ENCODE peak calls at places on chromosomes 11 and 22, in four cellular contexts. N is cardiac muscle cell, F is heart right ventricle, E is NT2/D1. T is an unnamed sample. For H3K4me1, the result is how much of the 10 kb centered on the place peaks cover.

GRCh38 chr11:72798361-72798760 is 4.5 kb upstream of the STARD10 start:
- DNase-seq in N (no peak), F (no peak), E (no peak), T (no peak)

GRCh38 chr11:69931994-69932910 is 113.0 kb upstream of the FGF3 start:
- DNase-seq in N (no peak), F (peak), E (no peak), T (no peak)

GRCh38 chr11:79060081-79060480 is 380.7 kb downstream of the TENM4 start:
- DNase-seq in N (no peak), F (no peak), E (no peak), T (no peak)

GRCh38 chr11:101487775-101488174 is 96.0 kb downstream of the TRPC6 start:
- DNase-seq in N (peak), F (no peak), E (no peak), T (no peak)

GRCh38 chr11:106706355-106706754 is 311.9 kb downstream of the GUCY1A2 start:
- DNase-seq in N (peak), F (no peak), E (no peak), T (no peak)

GRCh38 chr11:68659158-68659921 is 25.0 kb upstream of the GAL start:
- DNase-seq in N (peak), F (peak), E (no peak), T (peak)

GRCh38 chr11:45026835-45027234 is 76.2 kb upstream of the TP53I11 start:
- DNase-seq in N (no peak), F (peak), E (no peak), T (peak)

GRCh38 chr22:22870577-22871398 is 16.8 kb upstream of the IGLL5 start:
- DNase-seq in N (no peak), F (no peak), E (no peak), T (no peak)

GRCh38 chr11:76666408-76666807 is 4.1 kb downstream of the LRRC32 start:
- DNase-seq in N (peak), F (peak), E (no peak), T (no peak)

GRCh38 chr22:23431337-23432072 is 148.6 kb downstream of the IGLL1 start:
- DNase-seq in N (peak), F (no peak), E (no peak), T (no peak)

GRCh38 chr11:3225826-3226750 is 6.1 kb downstream of the MRGPRE start:
- DNase-seq in N (no peak), F (no peak), E (no peak), T (peak)

GRCh38 chr11:115672999-115673411 is 168.8 kb upstream of the CADM1 start:
- DNase-seq in N (peak), F (peak), E (no peak), T (peak)

GRCh38 chr11:133339495-133340140 is 192.7 kb downstream of the OPCML start:
- DNase-seq in N (no peak), F (no peak), E (no peak), T (no peak)

GRCh38 chr11:124769804-124770774 is 8.0 kb upstream of the ESAM start:
- DNase-seq in N (peak), F (no peak), E (no peak), T (no peak)

GRCh38 chr22:34475886-34476285 is 555.6 kb upstream of the LARGE1 start:
- DNase-seq in N (no peak), F (no peak), E (no peak), T (no peak)

GRCh38 chr11:101331411-101331810 is 201.8 kb upstream of the PGR start:
- DNase-seq in N (no peak), F (no peak), E (no peak), T (no peak)

GRCh38 chr22:18023509-18024275 is 669 bp downstream of the MICAL3 start:
- DNase-seq in N (peak), F (peak), E (peak), T (peak)

GRCh38 chr11:58616594-58616993 is 5.9 kb upstream of the CNTF start:
- DNase-seq in N (peak), F (peak), E (no peak), T (peak)

DNA sequence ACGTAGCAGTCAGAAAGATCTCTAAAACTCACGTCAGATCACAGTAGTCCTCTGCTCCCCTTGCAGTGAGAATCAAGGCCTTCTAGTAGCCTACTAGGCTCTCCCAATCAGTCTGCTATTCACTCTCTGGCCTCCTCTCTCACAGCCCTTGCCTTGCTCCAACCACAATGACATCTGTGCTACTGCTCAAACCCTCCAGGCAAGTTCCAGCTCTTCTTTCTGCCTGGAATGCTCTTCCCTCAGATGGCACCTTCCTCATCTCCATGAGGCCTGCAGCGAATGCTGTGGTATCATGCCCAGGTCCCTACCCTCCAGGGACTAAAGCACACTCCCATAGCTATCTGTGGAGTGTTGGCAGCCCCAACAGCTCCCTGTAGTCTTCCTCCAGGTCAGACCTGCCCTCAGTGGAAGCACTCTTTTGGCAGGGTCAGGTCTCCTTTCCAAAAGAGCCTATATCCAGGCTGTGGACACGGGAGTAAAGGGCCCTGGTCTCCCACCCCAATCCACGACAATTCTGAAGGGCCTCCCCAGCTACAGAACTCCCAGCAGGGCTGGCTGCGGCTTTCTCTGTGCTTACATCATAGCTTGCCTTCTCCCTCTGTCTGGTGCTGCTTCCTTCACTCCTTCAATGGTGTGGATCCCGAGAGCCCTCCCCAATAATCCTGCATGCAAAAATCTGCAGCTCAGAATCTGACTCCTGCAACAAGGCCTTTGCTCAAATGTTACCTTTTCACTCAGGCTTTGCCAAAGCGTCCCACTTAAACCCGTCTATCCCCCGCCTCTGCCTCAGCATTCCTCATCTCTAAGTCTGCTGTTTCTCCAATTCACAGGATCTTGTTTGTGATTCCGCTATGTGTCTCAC is 8.9 kb downstream of the HIRA start:
- DNase-seq in N (no peak), F (no peak), E (no peak), T (no peak)
- H3K4me1 ChIP-seq in N (under half), F (under half), E (under half), T (under half)

GRCh38 chr11:114200351-114200750 is 95.8 kb upstream of the NNMT start:
- DNase-seq in N (no peak), F (no peak), E (no peak), T (no peak)

GRCh38 chr11:114202011-114202609 is 94.1 kb upstream of the NNMT start:
- DNase-seq in N (no peak), F (no peak), E (no peak), T (no peak)

GRCh38 chr11:114199051-114199450 is 97.1 kb upstream of the NNMT start:
- DNase-seq in N (no peak), F (no peak), E (no peak), T (no peak)

GRCh38 chr11:114201219-114201618 is 95.0 kb upstream of the NNMT start:
- DNase-seq in N (no peak), F (no peak), E (no peak), T (no peak)

GRCh38 chr11:114200785-114201184 is 95.4 kb upstream of the NNMT start:
- DNase-seq in N (no peak), F (no peak), E (no peak), T (no peak)
- H3K4me1 ChIP-seq in N (under half), F (half or more), E (under half), T (under half)

GRCh38 chr11:86807356-86807755 is 7.0 kb downstream of the PRSS23 start:
- DNase-seq in N (no peak), F (no peak), E (no peak), T (no peak)
- H3K4me1 ChIP-seq in N (under half), F (under half), E (under half), T (under half)

GRCh38 chr22:37750596-37751162 is 53.8 kb downstream of the TRIOBP start:
- DNase-seq in N (no peak), F (no peak), E (no peak), T (no peak)

GRCh38 chr22:37751449-37752188 is 54.8 kb downstream of the TRIOBP start:
- DNase-seq in N (no peak), F (no peak), E (no peak), T (no peak)

GRCh38 chr22:37753746-37754145 is 54.0 kb upstream of the GCAT start:
- DNase-seq in N (no peak), F (no peak), E (no peak), T (no peak)

GRCh38 chr22:37749831-37750595 is 53.2 kb downstream of the TRIOBP start:
- DNase-seq in N (peak), F (no peak), E (no peak), T (peak)

DNA sequence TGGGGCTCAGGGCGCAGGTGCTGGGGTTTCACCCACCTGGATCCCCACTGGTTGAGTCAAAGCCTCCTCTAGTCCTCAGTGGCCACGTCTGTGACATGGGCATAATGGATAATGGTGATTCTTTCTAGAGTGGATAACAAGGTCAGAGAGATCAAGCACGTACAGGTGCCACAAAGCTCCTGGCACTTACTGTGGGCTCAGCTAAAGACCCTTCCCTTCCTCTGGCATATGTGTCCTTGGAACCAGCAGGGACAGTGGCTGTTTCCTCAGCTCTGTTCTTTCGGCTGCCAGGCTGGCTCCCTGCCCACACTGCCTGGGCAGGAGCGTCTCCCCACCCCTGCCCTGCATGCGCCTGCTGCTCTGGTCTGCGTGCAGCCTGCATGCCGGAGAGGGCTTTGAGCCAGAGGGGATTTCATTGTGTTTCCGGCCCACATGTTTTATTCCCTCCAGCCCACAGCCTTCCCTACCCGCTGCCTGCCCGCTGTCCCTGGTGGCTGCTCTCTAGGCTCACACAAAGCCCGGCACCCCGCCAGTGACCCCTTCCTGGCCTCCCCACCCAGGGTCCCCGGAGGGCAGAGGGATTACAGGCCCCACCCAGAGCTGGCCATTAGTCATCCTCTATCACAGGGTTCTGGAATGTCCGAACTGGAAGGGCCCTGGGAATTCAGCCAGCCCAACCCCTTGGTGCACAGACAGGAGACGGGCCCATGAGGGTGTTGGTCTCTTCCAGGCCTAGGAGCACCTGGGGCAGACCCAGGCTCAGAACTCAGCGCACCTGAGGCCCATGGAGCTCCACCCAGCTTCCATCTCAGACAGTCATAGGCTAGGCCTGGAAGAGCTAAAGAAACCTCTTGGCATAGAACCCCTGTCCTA is 55.3 kb upstream of the GCAT start:
- DNase-seq in N (peak), F (peak), E (no peak), T (peak)
- H3K4me1 ChIP-seq in N (under half), F (half or more), E (under half), T (under half)

DNA sequence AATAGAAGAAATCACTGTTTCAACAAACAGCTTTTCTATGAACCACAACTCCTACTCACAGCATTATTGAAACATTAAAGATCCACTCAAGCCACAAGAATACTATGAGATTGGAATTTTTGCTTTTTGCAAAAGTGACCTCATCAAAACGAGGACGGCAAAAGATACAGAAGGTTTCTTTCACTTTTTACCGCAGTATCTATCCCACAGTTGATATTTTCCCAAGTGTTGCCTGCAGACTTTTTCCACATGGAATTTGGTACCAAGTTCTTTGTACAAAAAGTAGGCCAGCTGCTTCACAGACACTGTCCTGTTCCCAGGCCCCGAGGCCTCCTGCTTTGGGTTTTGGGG is 204.0 kb downstream of the TBC1D22A start:
- DNase-seq in N (peak), F (no peak), E (no peak), T (no peak)
- H3K4me1 ChIP-seq in N (under half), F (under half), E (under half), T (under half)

T was measured in right atrium auricular region.